ENCODE peak calls at places on chromosome 14, in nine cellular contexts. One of them, this sample, is unnamed.
A peak's percentile ranks its signal among the peaks of the same experiment; 100 is the strongest.

GRCh38 chr14:102819176-102819628 is 42.0 kb downstream of the TRAF3 start:
- DNase-seq in iPS DF 6.9: no peak
- DNase-seq in Ammon's horn: no peak
- DNase-seq in endothelial cell of umbilical vein: no peak
- DNase-seq in stimulated activated CD4-positive, alpha-beta T cell treated with anti-CD3 and anti-CD28 coated beads, Interleukin-15, amount 100 ng/mL, for 1 hour: no peak
- DNase-seq in astrocyte of the spinal cord: no peak
- DNase-seq in psoas muscle: no peak
- DNase-seq in COR-L47: peak; percentile 13
- DNase-seq in midbrain: no peak
- DNase-seq in this sample: no peak

GRCh38 chr14:52875707-52876106 is 75.1 kb downstream of the FERMT2 start:
- DNase-seq in iPS DF 6.9: no peak
- DNase-seq in Ammon's horn: no peak
- DNase-seq in endothelial cell of umbilical vein: no peak
- DNase-seq in stimulated activated CD4-positive, alpha-beta T cell treated with anti-CD3 and anti-CD28 coated beads, Interleukin-15, amount 100 ng/mL, for 1 hour: no peak
- DNase-seq in astrocyte of the spinal cord: no peak
- DNase-seq in psoas muscle: no peak
- DNase-seq in COR-L47: no peak
- DNase-seq in midbrain: no peak
- DNase-seq in this sample: no peak

GRCh38 chr14:36505193-36505815 is 14.7 kb downstream of the NKX2-1 start:
- DNase-seq in iPS DF 6.9: no peak
- DNase-seq in Ammon's horn: no peak
- DNase-seq in endothelial cell of umbilical vein: no peak
- DNase-seq in stimulated activated CD4-positive, alpha-beta T cell treated with anti-CD3 and anti-CD28 coated beads, Interleukin-15, amount 100 ng/mL, for 1 hour: no peak
- DNase-seq in astrocyte of the spinal cord: no peak
- DNase-seq in psoas muscle: no peak
- DNase-seq in COR-L47: no peak
- DNase-seq in midbrain: no peak
- DNase-seq in this sample: no peak

GRCh38 chr14:101150010-101150409 is 246.5 kb upstream of the RTL1 start:
- DNase-seq in iPS DF 6.9: no peak
- DNase-seq in Ammon's horn: no peak
- DNase-seq in endothelial cell of umbilical vein: no peak
- DNase-seq in stimulated activated CD4-positive, alpha-beta T cell treated with anti-CD3 and anti-CD28 coated beads, Interleukin-15, amount 100 ng/mL, for 1 hour: no peak
- DNase-seq in astrocyte of the spinal cord: no peak
- DNase-seq in psoas muscle: no peak
- DNase-seq in COR-L47: no peak
- DNase-seq in midbrain: no peak
- DNase-seq in this sample: no peak

GRCh38 chr14:20690848-20691640 is 2.5 kb downstream of the ANG start:
- DNase-seq in iPS DF 6.9: no peak
- DNase-seq in Ammon's horn: peak; percentile 89
- DNase-seq in endothelial cell of umbilical vein: peak; percentile 77
- DNase-seq in stimulated activated CD4-positive, alpha-beta T cell treated with anti-CD3 and anti-CD28 coated beads, Interleukin-15, amount 100 ng/mL, for 1 hour: no peak
- DNase-seq in astrocyte of the spinal cord: peak; percentile 70
- DNase-seq in psoas muscle: no peak
- DNase-seq in COR-L47: peak; percentile 38
- DNase-seq in midbrain: peak; percentile 83
- DNase-seq in this sample: peak; percentile 90

GRCh38 chr14:24196071-24197061 is 1.1 kb upstream of the TM9SF1 start:
- DNase-seq in iPS DF 6.9: no peak
- DNase-seq in Ammon's horn: no peak
- DNase-seq in endothelial cell of umbilical vein: peak; percentile 39
- DNase-seq in stimulated activated CD4-positive, alpha-beta T cell treated with anti-CD3 and anti-CD28 coated beads, Interleukin-15, amount 100 ng/mL, for 1 hour: no peak
- DNase-seq in astrocyte of the spinal cord: peak; percentile 13
- DNase-seq in psoas muscle: no peak
- DNase-seq in COR-L47: no peak
- DNase-seq in midbrain: no peak
- DNase-seq in this sample: no peak

GRCh38 chr14:91830777-91831176 is 36.6 kb downstream of the TC2N start:
- DNase-seq in iPS DF 6.9: peak; percentile 57
- DNase-seq in Ammon's horn: no peak
- DNase-seq in endothelial cell of umbilical vein: no peak
- DNase-seq in stimulated activated CD4-positive, alpha-beta T cell treated with anti-CD3 and anti-CD28 coated beads, Interleukin-15, amount 100 ng/mL, for 1 hour: no peak
- DNase-seq in astrocyte of the spinal cord: no peak
- DNase-seq in psoas muscle: no peak
- DNase-seq in COR-L47: no peak
- DNase-seq in midbrain: peak; percentile 9
- DNase-seq in this sample: peak; percentile 5

GRCh38 chr14:65531148-65531547 is 118.6 kb downstream of the FUT8 start:
- DNase-seq in iPS DF 6.9: no peak
- DNase-seq in Ammon's horn: no peak
- DNase-seq in endothelial cell of umbilical vein: no peak
- DNase-seq in stimulated activated CD4-positive, alpha-beta T cell treated with anti-CD3 and anti-CD28 coated beads, Interleukin-15, amount 100 ng/mL, for 1 hour: no peak
- DNase-seq in astrocyte of the spinal cord: no peak
- DNase-seq in psoas muscle: no peak
- DNase-seq in COR-L47: no peak
- DNase-seq in midbrain: no peak
- DNase-seq in this sample: no peak

GRCh38 chr14:65281991-65282908 is 130.3 kb upstream of the FUT8 start:
- DNase-seq in iPS DF 6.9: peak; percentile 35
- DNase-seq in Ammon's horn: peak; percentile 95
- DNase-seq in endothelial cell of umbilical vein: peak; percentile 54
- DNase-seq in stimulated activated CD4-positive, alpha-beta T cell treated with anti-CD3 and anti-CD28 coated beads, Interleukin-15, amount 100 ng/mL, for 1 hour: no peak
- DNase-seq in astrocyte of the spinal cord: peak; percentile 75
- DNase-seq in psoas muscle: no peak
- DNase-seq in COR-L47: no peak
- DNase-seq in midbrain: peak; percentile 91
- DNase-seq in this sample: peak; percentile 99

GRCh38 chr14:101313268-101313667 is 248.0 kb upstream of the DIO3 start:
- DNase-seq in iPS DF 6.9: no peak
- DNase-seq in Ammon's horn: no peak
- DNase-seq in endothelial cell of umbilical vein: no peak
- DNase-seq in stimulated activated CD4-positive, alpha-beta T cell treated with anti-CD3 and anti-CD28 coated beads, Interleukin-15, amount 100 ng/mL, for 1 hour: no peak
- DNase-seq in astrocyte of the spinal cord: no peak
- DNase-seq in psoas muscle: no peak
- DNase-seq in COR-L47: no peak
- DNase-seq in midbrain: no peak
- DNase-seq in this sample: no peak

GRCh38 chr14:101257551-101257950 is 303.7 kb upstream of the DIO3 start:
- DNase-seq in iPS DF 6.9: no peak
- DNase-seq in Ammon's horn: no peak
- DNase-seq in endothelial cell of umbilical vein: no peak
- DNase-seq in stimulated activated CD4-positive, alpha-beta T cell treated with anti-CD3 and anti-CD28 coated beads, Interleukin-15, amount 100 ng/mL, for 1 hour: no peak
- DNase-seq in astrocyte of the spinal cord: no peak
- DNase-seq in psoas muscle: no peak
- DNase-seq in COR-L47: no peak
- DNase-seq in midbrain: no peak
- DNase-seq in this sample: no peak

GRCh38 chr14:74531467-74531866 is 37.9 kb downstream of the ISCA2 start:
- DNase-seq in iPS DF 6.9: peak; percentile 33
- DNase-seq in Ammon's horn: no peak
- DNase-seq in endothelial cell of umbilical vein: peak; percentile 13
- DNase-seq in stimulated activated CD4-positive, alpha-beta T cell treated with anti-CD3 and anti-CD28 coated beads, Interleukin-15, amount 100 ng/mL, for 1 hour: no peak
- DNase-seq in astrocyte of the spinal cord: peak; percentile 30
- DNase-seq in psoas muscle: no peak
- DNase-seq in COR-L47: no peak
- DNase-seq in midbrain: no peak
- DNase-seq in this sample: no peak

GRCh38 chr14:26863736-26864135 is 265.9 kb upstream of the NOVA1 start:
- DNase-seq in iPS DF 6.9: no peak
- DNase-seq in Ammon's horn: no peak
- DNase-seq in endothelial cell of umbilical vein: peak; percentile 45
- DNase-seq in stimulated activated CD4-positive, alpha-beta T cell treated with anti-CD3 and anti-CD28 coated beads, Interleukin-15, amount 100 ng/mL, for 1 hour: no peak
- DNase-seq in astrocyte of the spinal cord: peak; percentile 61
- DNase-seq in psoas muscle: no peak
- DNase-seq in COR-L47: no peak
- DNase-seq in midbrain: no peak
- DNase-seq in this sample: no peak